ENCODE peak calls at places on chromosomes 3 and 15, in seven cellular contexts. One of them, this sample, is unnamed.
A peak's percentile ranks its signal among the peaks of the same experiment; 100 is the strongest.

GRCh38 chr15:95812491-95812890 is 518.0 kb upstream of the NR2F2 start:
- DNase-seq in IMR-90: peak; percentile 30
- DNase-seq in body of pancreas: no peak
- DNase-seq in HepG2: no peak
- DNase-seq in A549: no peak
- DNase-seq in GM12891: no peak
- DNase-seq in stomach: no peak
- DNase-seq in this sample: no peak

GRCh38 chr3:192850501-192850981 is 67.1 kb downstream of the MB21D2 start:
- DNase-seq in IMR-90: peak; percentile 86
- DNase-seq in body of pancreas: no peak
- DNase-seq in HepG2: peak; percentile 47
- DNase-seq in A549: no peak
- DNase-seq in GM12891: no peak
- DNase-seq in stomach: peak; percentile 45
- DNase-seq in this sample: no peak

GRCh38 chr3:14866627-14867026 is 47.9 kb downstream of the FGD5 start:
- DNase-seq in IMR-90: no peak
- DNase-seq in body of pancreas: no peak
- DNase-seq in HepG2: no peak
- DNase-seq in A549: no peak
- DNase-seq in GM12891: no peak
- DNase-seq in stomach: no peak
- DNase-seq in this sample: no peak

GRCh38 chr3:177567833-177568232 is 370.6 kb upstream of the TBL1XR1 start:
- DNase-seq in IMR-90: no peak
- DNase-seq in body of pancreas: no peak
- DNase-seq in HepG2: no peak
- DNase-seq in A549: no peak
- DNase-seq in GM12891: no peak
- DNase-seq in stomach: no peak
- DNase-seq in this sample: no peak

GRCh38 chr15:91711384-91712082 is 142.0 kb upstream of the SLCO3A1 start:
- DNase-seq in IMR-90: no peak
- DNase-seq in body of pancreas: no peak
- DNase-seq in HepG2: no peak
- DNase-seq in A549: no peak
- DNase-seq in GM12891: no peak
- DNase-seq in stomach: no peak
- DNase-seq in this sample: no peak

GRCh38 chr3:120850326-120851295 is 57.4 kb upstream of the STXBP5L start:
- DNase-seq in IMR-90: no peak
- DNase-seq in body of pancreas: no peak
- DNase-seq in HepG2: no peak
- DNase-seq in A549: no peak
- DNase-seq in GM12891: no peak
- DNase-seq in stomach: no peak
- DNase-seq in this sample: no peak

GRCh38 chr3:40997711-40998519 is 201.4 kb upstream of the CTNNB1 start:
- DNase-seq in IMR-90: no peak
- DNase-seq in body of pancreas: no peak
- DNase-seq in HepG2: no peak
- DNase-seq in A549: no peak
- DNase-seq in GM12891: no peak
- DNase-seq in stomach: no peak
- DNase-seq in this sample: no peak

GRCh38 chr3:141241248-141242034 is 9.8 kb downstream of the PXYLP1 start:
- DNase-seq in IMR-90: no peak
- DNase-seq in body of pancreas: no peak
- DNase-seq in HepG2: no peak
- DNase-seq in A549: no peak
- DNase-seq in GM12891: no peak
- DNase-seq in stomach: no peak
- DNase-seq in this sample: no peak

GRCh38 chr15:80061581-80061980 is 2.1 kb downstream of the ZFAND6 start:
- DNase-seq in IMR-90: peak; percentile 43
- DNase-seq in body of pancreas: no peak
- DNase-seq in HepG2: peak; percentile 10
- DNase-seq in A549: no peak
- DNase-seq in GM12891: no peak
- DNase-seq in stomach: no peak
- DNase-seq in this sample: no peak

GRCh38 chr3:12896206-12896697 is 54.9 kb upstream of the RPL32 start:
- DNase-seq in IMR-90: peak; percentile 8
- DNase-seq in body of pancreas: no peak
- DNase-seq in HepG2: no peak
- DNase-seq in A549: no peak
- DNase-seq in GM12891: no peak
- DNase-seq in stomach: no peak
- DNase-seq in this sample: no peak

GRCh38 chr15:65856821-65857455 is 12.4 kb upstream of the RAB11A start:
- DNase-seq in IMR-90: peak; percentile 53
- DNase-seq in body of pancreas: peak; percentile 82
- DNase-seq in HepG2: peak; percentile 64
- DNase-seq in A549: peak; percentile 57
- DNase-seq in GM12891: no peak
- DNase-seq in stomach: peak; percentile 83
- DNase-seq in this sample: no peak

GRCh38 chr3:56251343-56251945 is 216.8 kb downstream of the ERC2 start:
- DNase-seq in IMR-90: peak; percentile 51
- DNase-seq in body of pancreas: peak; percentile 57
- DNase-seq in HepG2: peak; percentile 18
- DNase-seq in A549: peak; percentile 19
- DNase-seq in GM12891: peak; percentile 31
- DNase-seq in stomach: peak; percentile 34
- DNase-seq in this sample: no peak

DNA sequence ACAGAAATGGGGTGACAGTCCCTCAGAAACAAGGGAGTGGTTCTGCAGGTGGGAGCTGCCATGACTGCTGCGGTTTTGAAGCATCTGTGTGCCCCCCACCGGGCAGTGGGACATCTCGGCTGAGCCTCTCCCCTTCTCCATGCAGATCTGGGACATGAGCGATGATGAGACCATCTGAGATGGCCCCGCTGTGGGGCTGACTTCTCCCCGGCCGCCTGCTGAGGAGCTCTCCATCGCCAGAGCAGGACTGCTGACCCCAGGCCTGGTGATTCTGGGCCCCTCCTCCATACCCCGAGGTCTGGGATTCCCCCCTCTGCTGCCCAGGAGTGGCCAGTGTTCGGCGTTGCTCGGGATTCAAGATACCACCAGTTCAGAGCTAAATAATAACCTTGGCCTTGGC is 89.0 kb downstream of the VGLL4 start:
- DNase-seq in IMR-90: no peak
- DNase-seq in body of pancreas: no peak
- DNase-seq in HepG2: no peak
- DNase-seq in A549: no peak
- DNase-seq in GM12891: no peak
- DNase-seq in stomach: no peak
- DNase-seq in this sample: no peak
- TF ChIP-seq POLR2A in IMR-90: no peak
- TF ChIP-seq POLR2A in body of pancreas: no peak
- TF ChIP-seq POLR2A in HepG2: no peak
- TF ChIP-seq POLR2A in A549: no peak
- TF ChIP-seq POLR2A in GM12891: no peak
- TF ChIP-seq POLR2A in stomach: no peak
- TF ChIP-seq POLR2A in this sample: no peak

GRCh38 chr3:125374501-125374995 is 577 bp downstream of the ZNF148 start:
- DNase-seq in IMR-90: peak; percentile 38
- DNase-seq in body of pancreas: peak; percentile 43
- DNase-seq in HepG2: peak; percentile 43
- DNase-seq in A549: peak; percentile 38
- DNase-seq in GM12891: peak; percentile 51
- DNase-seq in stomach: peak; percentile 30
- DNase-seq in this sample: no peak

GRCh38 chr3:125375950-125376679 is 990 bp upstream of the ZNF148 start:
- DNase-seq in IMR-90: peak; percentile 62
- DNase-seq in body of pancreas: no peak
- DNase-seq in HepG2: peak; percentile 78
- DNase-seq in A549: peak; percentile 21
- DNase-seq in GM12891: no peak
- DNase-seq in stomach: no peak
- DNase-seq in this sample: no peak

GRCh38 chr3:125378762-125379161 is 3.6 kb upstream of the ZNF148 start:
- DNase-seq in IMR-90: no peak
- DNase-seq in body of pancreas: no peak
- DNase-seq in HepG2: peak; percentile 42
- DNase-seq in A549: no peak
- DNase-seq in GM12891: no peak
- DNase-seq in stomach: no peak
- DNase-seq in this sample: no peak

GRCh38 chr3:125379483-125379882 is 4.4 kb upstream of the ZNF148 start:
- DNase-seq in IMR-90: no peak
- DNase-seq in body of pancreas: no peak
- DNase-seq in HepG2: no peak
- DNase-seq in A549: no peak
- DNase-seq in GM12891: no peak
- DNase-seq in stomach: no peak
- DNase-seq in this sample: no peak

DNA sequence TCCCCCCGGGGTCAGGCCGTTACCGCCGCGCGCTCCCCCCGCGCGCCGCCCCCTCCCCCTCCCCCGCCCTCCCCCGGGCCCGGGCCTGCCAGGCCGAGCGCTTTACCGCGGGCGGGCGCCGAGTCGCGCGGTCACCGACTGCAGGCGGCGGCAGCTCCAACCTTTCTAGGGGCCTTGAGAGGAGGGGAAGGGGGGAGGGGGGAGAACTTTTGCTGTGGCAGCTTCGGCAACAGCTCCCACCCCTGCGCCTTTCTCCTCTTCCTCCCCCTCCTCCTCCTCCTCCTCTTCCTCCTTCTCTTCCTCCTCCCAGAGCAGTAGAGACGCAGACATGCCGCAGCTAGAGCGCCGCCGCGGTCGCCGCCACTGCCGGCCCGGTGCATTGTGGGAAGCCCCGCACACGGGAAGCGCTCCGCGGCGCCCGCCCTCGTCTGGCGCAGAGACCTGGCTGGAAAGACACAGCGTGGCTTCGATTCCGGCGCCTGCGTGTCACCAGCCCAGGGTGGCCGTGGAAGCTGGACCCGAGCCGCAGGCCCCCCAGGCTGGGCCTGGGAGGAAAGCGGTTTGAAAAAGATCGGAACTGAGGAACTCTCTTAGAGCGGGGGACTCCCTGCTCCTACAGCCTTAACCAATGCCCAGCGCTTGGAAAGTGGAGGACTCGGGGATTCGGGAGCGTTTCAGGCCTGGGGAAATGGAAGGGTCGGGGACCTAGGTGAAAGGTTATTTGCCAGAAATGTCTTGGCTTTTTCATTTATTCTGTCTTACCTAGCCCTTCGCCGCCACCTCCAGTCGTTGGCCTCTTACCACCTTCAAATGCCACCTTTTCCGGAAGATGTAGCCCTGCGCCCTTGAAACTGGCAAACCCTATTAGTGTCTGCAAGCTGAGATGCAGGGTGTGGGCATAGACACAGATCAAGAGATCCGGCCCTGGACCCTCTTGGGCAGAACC is at the start of gene ZNF148:
- DNase-seq in IMR-90: peak; percentile 84
- DNase-seq in body of pancreas: peak; percentile 92
- DNase-seq in HepG2: peak; percentile 83
- DNase-seq in A549: peak; percentile 49
- DNase-seq in GM12891: peak; percentile 78
- DNase-seq in stomach: peak; percentile 91
- DNase-seq in this sample: peak; percentile 30
- TF ChIP-seq POLR2A in IMR-90: peak; percentile 84
- TF ChIP-seq POLR2A in body of pancreas: peak; percentile 90
- TF ChIP-seq POLR2A in HepG2: peak; percentile 93
- TF ChIP-seq POLR2A in A549: peak; percentile 84
- TF ChIP-seq POLR2A in GM12891: peak; percentile 90
- TF ChIP-seq POLR2A in stomach: no peak
- TF ChIP-seq POLR2A in this sample: peak; percentile 85

DNA sequence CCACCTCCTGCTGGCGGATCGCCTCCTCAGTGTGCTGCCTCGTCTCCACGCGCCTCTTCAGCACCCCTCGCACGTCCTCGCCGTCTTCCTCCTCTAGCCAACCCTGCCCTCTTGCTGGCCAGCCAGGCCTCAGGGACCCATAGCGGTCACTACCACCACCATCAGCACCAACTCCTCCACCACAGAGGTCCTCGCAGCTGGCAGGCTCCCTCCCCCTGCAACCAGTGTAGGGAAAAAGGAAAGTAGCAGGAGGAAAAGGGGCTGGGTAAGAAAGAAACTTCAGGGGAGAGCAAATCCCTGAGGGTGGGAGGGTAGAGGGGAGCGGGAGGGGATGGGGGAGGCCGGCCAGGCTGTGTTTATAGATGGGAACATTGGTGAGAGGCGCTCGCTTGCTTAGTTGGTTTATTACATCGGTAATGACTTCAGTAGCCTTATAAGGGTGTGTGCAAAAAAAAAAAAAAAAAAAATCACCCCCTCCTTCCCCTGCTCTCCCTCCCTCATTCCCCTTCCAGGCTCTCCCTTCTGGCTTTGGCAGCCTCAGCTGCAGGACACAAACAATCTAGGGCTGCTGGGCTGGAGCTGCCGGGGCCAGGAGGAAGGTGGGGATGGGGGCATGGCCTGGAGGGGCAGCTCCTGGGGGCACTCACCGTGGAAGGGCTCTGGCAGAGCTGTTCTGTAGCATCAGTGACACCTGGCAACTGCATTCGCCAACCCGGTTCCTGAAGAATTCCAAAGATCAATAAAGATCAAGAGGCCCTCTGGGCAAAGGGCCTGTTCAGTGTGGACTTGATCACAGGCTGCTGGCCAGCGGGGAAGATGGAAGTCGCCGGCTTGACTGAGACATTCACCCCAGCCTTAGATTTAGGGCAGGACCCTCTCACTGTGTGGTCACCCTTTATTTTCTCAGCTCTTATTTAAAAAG is 116.2 kb upstream of the HACD2 start:
- DNase-seq in IMR-90: peak; percentile 61
- DNase-seq in body of pancreas: peak; percentile 18
- DNase-seq in HepG2: no peak
- DNase-seq in A549: no peak
- DNase-seq in GM12891: no peak
- DNase-seq in stomach: no peak
- DNase-seq in this sample: no peak
- TF ChIP-seq POLR2A in IMR-90: no peak
- TF ChIP-seq POLR2A in body of pancreas: no peak
- TF ChIP-seq POLR2A in HepG2: no peak
- TF ChIP-seq POLR2A in A549: no peak
- TF ChIP-seq POLR2A in GM12891: no peak
- TF ChIP-seq POLR2A in stomach: no peak
- TF ChIP-seq POLR2A in this sample: no peak

GRCh38 chr3:150901793-150902192 is 3.4 kb downstream of the MINDY4B start:
- DNase-seq in IMR-90: no peak
- DNase-seq in body of pancreas: no peak
- DNase-seq in HepG2: no peak
- DNase-seq in A549: no peak
- DNase-seq in GM12891: no peak
- DNase-seq in stomach: no peak
- DNase-seq in this sample: no peak

GRCh38 chr3:150905339-150905738 is at the start of gene MINDY4B:
- DNase-seq in IMR-90: no peak
- DNase-seq in body of pancreas: no peak
- DNase-seq in HepG2: no peak
- DNase-seq in A549: no peak
- DNase-seq in GM12891: no peak
- DNase-seq in stomach: no peak
- DNase-seq in this sample: no peak

DNA sequence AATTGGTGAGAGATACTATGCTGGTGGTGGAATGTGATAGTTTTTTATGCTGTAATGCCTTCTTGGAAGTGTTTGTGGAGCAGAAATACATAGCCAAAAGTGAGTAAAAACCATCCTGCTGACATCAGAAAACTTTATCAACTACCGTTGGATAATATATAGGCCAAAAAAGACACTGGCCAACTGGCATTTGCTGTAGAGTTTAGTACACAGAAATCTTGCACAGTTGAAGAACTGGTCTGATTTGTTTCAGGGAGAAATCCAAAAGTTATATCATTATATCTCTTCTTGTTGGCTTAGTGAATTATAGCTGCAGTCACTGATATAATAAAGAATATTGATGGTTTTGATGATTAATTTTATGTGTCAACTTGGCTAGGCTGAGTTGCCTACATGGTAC is 527 bp upstream of the MINDY4B start:
- DNase-seq in IMR-90: no peak
- DNase-seq in body of pancreas: no peak
- DNase-seq in HepG2: no peak
- DNase-seq in A549: no peak
- DNase-seq in GM12891: no peak
- DNase-seq in stomach: no peak
- DNase-seq in this sample: no peak
- TF ChIP-seq POLR2A in IMR-90: no peak
- TF ChIP-seq POLR2A in body of pancreas: no peak
- TF ChIP-seq POLR2A in HepG2: no peak
- TF ChIP-seq POLR2A in A549: no peak
- TF ChIP-seq POLR2A in GM12891: no peak
- TF ChIP-seq POLR2A in stomach: no peak
- TF ChIP-seq POLR2A in this sample: no peak